ENCODE peak calls at places on chromosomes 13 and 19, in five cellular contexts. D is Peyer's patch, R is stomach, M is astrocyte, V is SJSA1. O is an unnamed sample.

GRCh38 chr13:25432686-25433085 is 60.9 kb downstream of the ATP8A2 start:
- DNase-seq in D (no peak), R (no peak), M (no peak), V (no peak), O (no peak)

GRCh38 chr13:43985437-43986051 is 105.8 kb downstream of the LACC1 start:
- DNase-seq in D (no peak), R (no peak), M (no peak), V (no peak), O (no peak)

GRCh38 chr13:67231481-67231940 is 1.4 kb upstream of the PCDH9 start:
- DNase-seq in D (no peak), R (no peak), M (peak; percentile 2), V (no peak), O (no peak)

GRCh38 chr19:55640577-55641375 is at the start of gene ZNF580:
- DNase-seq in D (peak; percentile 47), R (peak; percentile 63), M (peak; percentile 86), V (peak; percentile 88), O (peak; percentile 63)

GRCh38 chr13:31050486-31051400 is 111.0 kb downstream of the HSPH1 start:
- DNase-seq in D (no peak), R (no peak), M (no peak), V (no peak), O (no peak)

GRCh38 chr13:80239571-80240255 is 101.2 kb downstream of the SPRY2 start:
- DNase-seq in D (no peak), R (no peak), M (peak; percentile 21), V (no peak), O (no peak)

GRCh38 chr13:76638160-76638559 is 248.0 kb downstream of the KCTD12 start:
- DNase-seq in D (no peak), R (no peak), M (no peak), V (no peak), O (no peak)

GRCh38 chr13:47499358-47500150 is 501.5 kb downstream of the SUCLA2 start:
- DNase-seq in D (no peak), R (no peak), M (peak; percentile 85), V (no peak), O (no peak)

GRCh38 chr13:99590519-99591011 is 89.3 kb downstream of the TM9SF2 start:
- DNase-seq in D (no peak), R (no peak), M (peak; percentile 55), V (peak; percentile 97), O (no peak)

GRCh38 chr13:22198656-22199217 is 527.9 kb downstream of the FGF9 start:
- DNase-seq in D (no peak), R (no peak), M (no peak), V (no peak), O (no peak)

GRCh38 chr19:35208121-35208520 is 20.4 kb downstream of the FAM187B start:
- DNase-seq in D (no peak), R (no peak), M (no peak), V (no peak), O (peak; percentile 13)

GRCh38 chr13:47281981-47282380 is 385.1 kb upstream of the HTR2A start:
- DNase-seq in D (no peak), R (no peak), M (no peak), V (no peak), O (no peak)

GRCh38 chr19:17605761-17606745 is 50.6 kb downstream of the COLGALT1 start:
- DNase-seq in D (peak; percentile 82), R (peak; percentile 59), M (peak; percentile 30), V (peak; percentile 52), O (peak; percentile 76)
- H3K4me3 ChIP-seq in D (peak overlapping the region; percentile 46), R (peak overlapping the region; percentile 55), M (peak overlapping the region; percentile 44), V (peak overlapping the region; percentile 21), O (peak overlapping the region; percentile 32)

GRCh38 chr13:73940098-73940497 is 194.1 kb downstream of the KLF12 start:
- DNase-seq in D (no peak), R (no peak), M (no peak), V (no peak), O (no peak)
- H3K4me3 ChIP-seq in D (no peak overlapping the region), R (no peak overlapping the region), M (no peak overlapping the region), V (no peak overlapping the region), O (no peak overlapping the region)

DNA sequence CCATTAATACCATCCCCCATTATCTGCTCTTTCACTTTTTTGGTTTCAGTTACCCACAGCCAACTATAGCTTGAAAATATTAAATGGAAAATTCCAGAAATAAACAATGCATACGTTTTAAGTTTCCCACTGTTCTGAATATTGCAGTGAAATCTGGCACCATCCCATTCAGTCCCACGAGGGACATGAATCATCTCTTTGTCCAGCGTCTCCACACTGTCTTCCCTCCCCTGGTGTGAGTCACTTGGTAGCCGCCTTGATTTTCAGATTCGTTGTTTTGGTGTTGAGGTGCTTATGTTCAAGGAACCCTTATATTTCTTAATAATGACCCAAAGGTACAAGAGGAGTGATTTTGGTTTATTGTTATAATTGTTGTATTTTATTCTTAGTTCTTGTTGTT is 246.1 kb downstream of the DCT start:
- DNase-seq in D (no peak), R (no peak), M (peak; percentile 91), V (peak; percentile 64), O (no peak)
- H3K4me3 ChIP-seq in D (no peak overlapping the region), R (no peak overlapping the region), M (no peak overlapping the region), V (no peak overlapping the region), O (no peak overlapping the region)

DNA sequence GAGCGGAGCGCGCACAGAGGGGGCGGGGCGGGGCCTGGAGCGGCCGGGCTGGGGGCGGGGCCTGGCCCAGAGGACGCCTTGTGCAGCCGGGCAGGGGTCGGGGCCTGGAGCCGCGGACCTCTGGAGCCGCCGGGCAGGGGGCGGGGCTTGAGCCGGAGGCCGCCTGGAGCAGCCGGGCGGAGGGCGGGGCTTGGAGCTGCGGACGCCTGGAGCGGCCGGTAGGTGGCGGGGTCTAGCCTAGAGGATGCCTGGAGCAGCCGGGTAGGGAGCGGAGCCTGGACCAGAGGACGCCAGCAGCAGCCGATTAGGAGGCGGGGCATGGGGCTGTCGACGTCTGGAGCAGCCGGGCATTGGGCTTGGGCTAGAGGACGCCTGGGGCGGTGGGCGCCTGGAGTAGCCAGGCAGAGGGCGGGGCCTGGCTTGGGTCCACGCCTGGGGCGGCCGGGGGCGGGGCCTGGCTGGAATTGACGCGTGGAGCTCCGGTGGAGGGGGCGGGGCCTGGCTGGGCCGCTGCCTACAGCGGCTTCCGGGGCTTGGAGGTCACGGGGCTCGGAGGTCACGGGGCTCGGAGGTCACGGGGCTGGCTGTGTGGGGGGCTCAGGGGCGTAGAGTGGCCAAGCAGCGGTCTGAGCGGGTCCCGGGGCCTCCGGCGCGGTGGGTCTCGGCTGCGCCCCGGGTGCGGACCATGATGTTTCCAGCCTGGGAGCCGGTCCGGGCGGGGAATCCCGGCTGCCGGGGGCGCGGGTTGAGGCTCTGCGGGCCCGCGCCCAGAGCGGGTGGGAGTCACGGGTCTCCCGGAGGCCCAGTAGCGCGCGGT is at the start of gene ANKRD10:
- DNase-seq in D (peak; percentile 98), R (peak; percentile 99), M (peak; percentile 95), V (peak; percentile 100), O (peak; percentile 98)
- H3K4me3 ChIP-seq in D (peak within 1 kb of the TSS; percentile 76), R (peak within 1 kb of the TSS; percentile 71), M (peak within 1 kb of the TSS; percentile 81), V (peak within 1 kb of the TSS; percentile 98), O (peak within 1 kb of the TSS; percentile 99)

O was measured in lung.